ENCODE peak calls at places on chromosomes 5 and 9, in eight cellular contexts. B, G, J, T, F, L, H and U are unnamed samples.

GRCh38 chr9:93480728-93481324 is 27.4 kb upstream of the FAM120AOS start:
- DNase-seq in B (no peak), G (no peak), J (no peak), T (no peak), F (no peak), L (no peak), H (no peak), U (no peak)

GRCh38 chr9:128940271-128940921 is 7.0 kb downstream of the DOLK start:
- DNase-seq in B (no peak), G (no peak), J (no peak), T (no peak), F (no peak), L (no peak), H (peak; percentile 32), U (no peak)

GRCh38 chr9:107491081-107492053 is 1.8 kb upstream of the KLF4 start:
- DNase-seq in B (no peak), G (peak; percentile 44), J (peak; percentile 66), T (no peak), F (no peak), L (peak; percentile 53), H (no peak), U (no peak)

GRCh38 chr5:7261049-7261448 is 134.9 kb upstream of the ADCY2 start:
- DNase-seq in B (peak; percentile 76), G (no peak), J (no peak), T (no peak), F (no peak), L (peak; percentile 72), H (no peak), U (no peak)

GRCh38 chr9:115649991-115650472 is 503.6 kb upstream of the PAPPA start:
- DNase-seq in B (no peak), G (peak; percentile 66), J (peak; percentile 79), T (no peak), F (no peak), L (peak; percentile 66), H (peak; percentile 60), U (peak; percentile 47)

GRCh38 chr5:59209758-59210359 is 627.0 kb downstream of the RAB3C start:
- DNase-seq in B (no peak), G (no peak), J (no peak), T (no peak), F (no peak), L (no peak), H (no peak), U (no peak)

GRCh38 chr5:113147088-113147487 is 170.5 kb downstream of the DCP2 start:
- DNase-seq in B (no peak), G (no peak), J (no peak), T (no peak), F (no peak), L (peak; percentile 93), H (no peak), U (no peak)

GRCh38 chr5:66306105-66306843 is 162.2 kb downstream of the SREK1 start:
- DNase-seq in B (peak; percentile 57), G (no peak), J (peak; percentile 51), T (peak; percentile 63), F (no peak), L (peak; percentile 85), H (no peak), U (peak; percentile 4)

GRCh38 chr9:133445293-133445969 is 14.3 kb upstream of the CACFD1 start:
- DNase-seq in B (no peak), G (no peak), J (no peak), T (no peak), F (no peak), L (no peak), H (no peak), U (no peak)

GRCh38 chr9:132546148-132547051 is 36.0 kb upstream of the BARHL1 start:
- DNase-seq in B (no peak), G (no peak), J (no peak), T (no peak), F (no peak), L (peak; percentile 31), H (no peak), U (no peak)

GRCh38 chr5:79785983-79786382 is 96.3 kb downstream of the CMYA5 start:
- DNase-seq in B (no peak), G (no peak), J (no peak), T (no peak), F (no peak), L (no peak), H (no peak), U (no peak)

GRCh38 chr5:15837584-15838289 is 337.8 kb downstream of the FBXL7 start:
- DNase-seq in B (no peak), G (no peak), J (no peak), T (no peak), F (no peak), L (no peak), H (no peak), U (no peak)

GRCh38 chr5:78062645-78063044 is 231.9 kb downstream of the AP3B1 start:
- DNase-seq in B (no peak), G (no peak), J (no peak), T (no peak), F (no peak), L (no peak), H (no peak), U (no peak)

GRCh38 chr9:14315754-14316573 is 2.0 kb upstream of the NFIB start:
- DNase-seq in B (peak; percentile 40), G (peak; percentile 30), J (peak; percentile 50), T (no peak), F (no peak), L (peak; percentile 44), H (peak; percentile 67), U (no peak)

GRCh38 chr5:65811004-65811403 is 89.0 kb downstream of the NLN start:
- DNase-seq in B (peak; percentile 84), G (no peak), J (no peak), T (peak; percentile 62), F (no peak), L (peak; percentile 79), H (no peak), U (no peak)

GRCh38 chr5:180525363-180525762 is 31.2 kb downstream of the CNOT6 start:
- DNase-seq in B (no peak), G (no peak), J (no peak), T (no peak), F (no peak), L (no peak), H (peak; percentile 28), U (no peak)

GRCh38 chr5:68911840-68912690 is 181.7 kb upstream of the SLC30A5 start:
- DNase-seq in B (peak; percentile 12), G (peak; percentile 18), J (no peak), T (no peak), F (no peak), L (peak; percentile 55), H (no peak), U (no peak)

GRCh38 chr5:141095263-141095641 is 837 bp downstream of the PCDHB2 start:
- DNase-seq in B (no peak), G (no peak), J (no peak), T (no peak), F (no peak), L (peak; percentile 7), H (no peak), U (no peak)

GRCh38 chr5:112597831-112598230 is 139.9 kb upstream of the APC start:
- DNase-seq in B (no peak), G (no peak), J (no peak), T (no peak), F (no peak), L (no peak), H (no peak), U (no peak)

GRCh38 chr5:139335811-139336210 is 5.8 kb upstream of the PAIP2 start:
- DNase-seq in B (no peak), G (no peak), J (no peak), T (no peak), F (no peak), L (no peak), H (no peak), U (no peak)

GRCh38 chr5:135444360-135444759 is 2.8 kb downstream of the DCANP1 start:
- DNase-seq in B (no peak), G (no peak), J (no peak), T (no peak), F (no peak), L (no peak), H (peak; percentile 61), U (no peak)

GRCh38 chr9:100222674-100223073 is 123.6 kb downstream of the INVS start:
- DNase-seq in B (peak; percentile 33), G (no peak), J (no peak), T (no peak), F (no peak), L (peak; percentile 68), H (no peak), U (no peak)

GRCh38 chr5:120765189-120765588 is 301.1 kb downstream of the PRR16 start:
- DNase-seq in B (no peak), G (no peak), J (no peak), T (no peak), F (no peak), L (peak; percentile 54), H (no peak), U (no peak)

GRCh38 chr5:141855265-141856029 is 22.8 kb downstream of the PCDH1 start:
- DNase-seq in B (no peak), G (no peak), J (peak; percentile 79), T (no peak), F (no peak), L (peak; percentile 20), H (peak; percentile 61), U (no peak)

GRCh38 chr5:15768936-15769335 is 269.0 kb downstream of the FBXL7 start:
- DNase-seq in B (no peak), G (no peak), J (no peak), T (no peak), F (no peak), L (no peak), H (no peak), U (no peak)

GRCh38 chr9:97930972-97931371 is 7.0 kb downstream of the HEMGN start:
- DNase-seq in B (no peak), G (no peak), J (no peak), T (no peak), F (no peak), L (no peak), H (no peak), U (no peak)
- H3K27ac ChIP-seq in B (no peak overlapping the region), G (no peak overlapping the region), J (no peak overlapping the region), T (no peak overlapping the region), F (peak overlapping the region; percentile 62), L (no peak overlapping the region), H (no peak overlapping the region), U (no peak overlapping the region)

GRCh38 chr5:75622564-75622963 is 11.3 kb downstream of the ANKDD1B start:
- DNase-seq in B (peak; percentile 96), G (no peak), J (no peak), T (peak; percentile 16), F (no peak), L (no peak), H (no peak), U (no peak)
- H3K27ac ChIP-seq in B (peak overlapping the region; percentile 88), G (no peak overlapping the region), J (no peak overlapping the region), T (no peak overlapping the region), F (no peak overlapping the region), L (no peak overlapping the region), H (peak overlapping the region; percentile 20), U (no peak overlapping the region)

GRCh38 chr9:33320568-33321261 is 30.4 kb downstream of the NFX1 start:
- DNase-seq in B (peak; percentile 87), G (no peak), J (no peak), T (no peak), F (no peak), L (peak; percentile 94), H (no peak), U (no peak)
- H3K27ac ChIP-seq in B (peak overlapping the region; percentile 98), G (peak overlapping the region; percentile 65), J (peak overlapping the region; percentile 16), T (peak overlapping the region; percentile 37), F (no peak overlapping the region), L (peak overlapping the region; percentile 92), H (no peak overlapping the region), U (no peak overlapping the region)

DNA sequence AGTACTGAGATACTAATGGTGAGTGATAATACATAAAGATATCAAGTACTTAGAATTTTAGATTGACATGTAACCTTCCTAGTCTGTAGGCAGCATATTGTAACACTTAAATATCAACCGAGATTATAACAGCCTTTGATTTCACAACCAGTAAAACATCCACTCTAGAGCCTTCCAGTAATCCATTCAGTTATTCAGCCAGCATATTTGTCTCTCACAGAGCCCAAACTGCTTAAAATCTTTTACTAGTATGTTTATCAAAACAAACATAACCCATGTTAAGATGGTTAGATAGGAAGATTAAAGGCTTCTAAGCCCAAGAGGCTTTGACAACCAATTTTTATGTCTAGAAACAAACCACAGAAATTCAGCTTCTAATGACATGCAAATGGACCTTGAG is 177.9 kb upstream of the FST start:
- DNase-seq in B (no peak), G (no peak), J (no peak), T (no peak), F (no peak), L (peak; percentile 54), H (no peak), U (no peak)
- H3K27ac ChIP-seq in B (no peak overlapping the region), G (no peak overlapping the region), J (no peak overlapping the region), T (no peak overlapping the region), F (no peak overlapping the region), L (peak overlapping the region; percentile 6), H (no peak overlapping the region), U (no peak overlapping the region)